ENCODE peak calls at places on chromosome 14, in seven cellular contexts. D is tibial artery; Q is left ventricle myocardium inferior; W is neural progenitor cell; U is endodermal cell; T is aorta; Z is CD8-positive, alpha-beta memory T cell. C is an unnamed sample. For H3K4me1, the result is how much of the 10 kb centered on the place peaks cover.

GRCh38 chr14:96274122-96274910 is 18.3 kb downstream of the BDKRB1 start:
- DNase-seq in Q (no peak), Z (no peak), U (no peak), T (no peak), W (no peak), D (no peak), C (no peak)

GRCh38 chr14:33839193-33840076 is 111.4 kb downstream of the EGLN3 start:
- DNase-seq in W (peak), U (peak), Q (no peak), Z (no peak), T (peak), D (no peak), C (no peak)

GRCh38 chr14:81400852-81401251 is 728 bp upstream of the STON2 start:
- DNase-seq in Z (no peak), T (peak), Q (no peak), W (peak), U (no peak), D (peak), C (no peak)

GRCh38 chr14:72479471-72479931 is 414.4 kb downstream of the DPF3 start:
- DNase-seq in Q (no peak), U (peak), D (no peak), T (no peak), Z (no peak), W (peak), C (no peak)

GRCh38 chr14:78178971-78179370 is 8.8 kb downstream of the NRXN3 start:
- DNase-seq in D (no peak), Z (no peak), W (no peak), T (no peak), U (no peak), Q (no peak), C (no peak)

GRCh38 chr14:91872011-91872476 is 4.7 kb upstream of the TC2N start:
- DNase-seq in W (no peak), T (no peak), U (no peak), Z (peak), D (peak), Q (no peak), C (peak)

GRCh38 chr14:24941719-24942118 is 108.2 kb downstream of the STXBP6 start:
- DNase-seq in T (no peak), Z (no peak), W (no peak), D (no peak), Q (no peak), U (no peak), C (no peak)

GRCh38 chr14:104085032-104085888 is at the start of gene ASPG:
- DNase-seq in U (peak), D (peak), Z (no peak), W (peak), T (peak), Q (peak), C (peak)

DNA sequence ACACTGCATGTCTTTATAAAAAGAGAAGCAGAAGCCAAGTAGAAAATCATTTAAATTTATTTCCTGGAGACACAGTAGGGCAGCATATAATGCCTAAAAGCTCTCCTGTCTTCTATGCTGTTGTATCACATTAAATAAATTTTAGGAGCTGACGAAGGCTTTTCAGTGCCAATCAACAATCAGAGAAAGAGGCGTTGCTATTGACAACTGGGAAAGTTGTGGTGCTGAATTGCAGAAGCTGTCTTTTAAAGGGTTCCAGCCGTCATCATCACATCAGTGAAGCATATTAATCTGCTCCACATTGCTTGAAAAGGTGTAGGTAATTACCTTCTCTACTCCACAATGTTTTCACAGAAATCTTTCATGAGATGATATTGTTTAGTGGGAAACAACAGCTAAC is 103.9 kb downstream of the FSCB start:
- DNase-seq in U (no peak), Q (no peak), W (no peak), Z (no peak), T (no peak), D (no peak), C (no peak)
- H3K4me3 ChIP-seq in U (no peak), Q (no peak), W (no peak), Z (no peak), T (no peak), D (no peak), C (no peak)

GRCh38 chr14:75823334-75823733 is 158.5 kb downstream of the TGFB3 start:
- DNase-seq in U (no peak), T (peak), Z (no peak), Q (no peak), W (no peak), D (no peak), C (no peak)
- H3K27ac ChIP-seq in U (no peak), T (peak), Z (no peak), Q (peak), W (no peak), D (peak), C (no peak)

GRCh38 chr14:80215081-80215480 is 3.8 kb upstream of the DIO2 start:
- DNase-seq in T (no peak), U (no peak), W (no peak), Z (no peak), D (no peak), Q (no peak), C (no peak)
- H3K4me1 ChIP-seq in T (under half), U (under half), W (under half), Z (under half), D (under half), Q (under half), C (under half)

GRCh38 chr14:51654549-51654879 is 2.8 kb downstream of the FRMD6 start:
- DNase-seq in T (no peak), Z (no peak), D (no peak), Q (no peak), U (no peak), W (no peak), C (no peak)
- H3K4me3 ChIP-seq in T (no peak), Z (no peak), D (no peak), Q (peak), U (peak), W (no peak), C (no peak)